ENCODE peak calls at places on chromosomes 11 and 22, in four cellular contexts. E is H1, S is GM12891, L is GM12878. R is an unnamed sample.

GRCh38 chr11:61728940-61729219 is 23.6 kb upstream of the MYRF start:
- DNase-seq in L (no peak), E (no peak), S (no peak), R (no peak)

GRCh38 chr11:120540744-120541143 is 29.2 kb downstream of the GRIK4 start:
- DNase-seq in E (no peak), L (no peak), S (no peak), R (no peak)

GRCh38 chr11:433111-433510 is 8.7 kb downstream of the ANO9 start:
- DNase-seq in L (no peak), E (no peak), S (no peak), R (no peak)

GRCh38 chr11:33716236-33716635 is 15.6 kb upstream of the C11orf91 start:
- DNase-seq in E (no peak), L (no peak), S (no peak), R (no peak)

GRCh38 chr11:1453611-1454386 is 32.8 kb downstream of the MOB2 start:
- DNase-seq in S (peak), L (peak), E (peak), R (peak)

GRCh38 chr11:30774451-30774850 is 188.3 kb upstream of the MPPED2 start:
- DNase-seq in S (no peak), E (no peak), L (no peak), R (no peak)

GRCh38 chr22:45977003-45977395 is at the start of gene WNT7B:
- DNase-seq in E (no peak), L (no peak), S (no peak), R (no peak)

GRCh38 chr22:20401376-20402020 is 7.5 kb downstream of the ZNF74 start:
- DNase-seq in E (no peak), S (no peak), L (no peak), R (no peak)

GRCh38 chr11:35088676-35089075 is 50.3 kb upstream of the CD44 start:
- DNase-seq in L (no peak), S (no peak), E (no peak), R (no peak)

GRCh38 chr11:89495951-89496350 is 4.8 kb upstream of the NOX4 start:
- DNase-seq in S (no peak), E (no peak), L (no peak), R (no peak)

GRCh38 chr11:1837171-1838076 is 1.4 kb upstream of the TNNI2 start:
- DNase-seq in E (peak), L (no peak), S (peak), R (peak)

GRCh38 chr11:45450189-45450588 is 164.0 kb upstream of the SYT13 start:
- DNase-seq in E (no peak), S (no peak), L (no peak), R (no peak)

GRCh38 chr11:75022759-75023396 is 34.1 kb downstream of the NEU3 start:
- DNase-seq in S (peak), L (peak), E (peak), R (peak)

GRCh38 chr11:72222907-72223614 is 1.5 kb upstream of the INPPL1 start:
- DNase-seq in L (peak), S (peak), E (peak), R (peak)
- TF ChIP-seq POLR2AphosphoS5 in L (no peak), S (no peak), E (no peak), R (no peak)

DNA sequence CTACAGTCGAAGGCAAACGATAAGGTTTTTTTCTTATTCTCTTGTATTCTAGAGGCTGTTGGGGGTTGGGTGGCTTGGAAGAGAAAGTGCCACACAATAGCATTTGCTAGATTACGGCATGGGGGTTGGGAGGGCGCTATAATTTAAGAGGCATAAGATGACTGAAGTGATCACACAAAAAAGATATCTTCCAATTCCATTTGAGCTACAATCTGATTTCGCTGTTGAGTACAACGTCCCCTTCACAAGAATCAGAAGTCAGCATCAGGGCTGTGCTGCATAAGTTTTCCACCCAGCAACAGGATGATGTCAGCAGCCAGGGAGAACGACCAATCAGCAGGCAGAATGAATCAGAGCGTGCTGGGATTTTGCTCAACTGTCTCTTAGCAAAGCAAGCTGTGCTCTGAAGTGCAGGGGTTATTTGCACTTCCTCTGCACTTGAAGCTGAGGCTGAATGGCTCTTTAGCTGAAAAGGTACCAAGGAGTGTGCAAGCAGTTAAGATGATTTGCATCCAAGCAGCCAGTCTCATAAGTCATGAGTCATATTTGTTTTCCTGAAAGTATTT is 23.2 kb upstream of the SESN3 start:
- DNase-seq in L (peak), S (peak), E (no peak), R (peak)
- TF ChIP-seq POLR2A in L (peak), S (peak), E (peak), R (peak)

DNA sequence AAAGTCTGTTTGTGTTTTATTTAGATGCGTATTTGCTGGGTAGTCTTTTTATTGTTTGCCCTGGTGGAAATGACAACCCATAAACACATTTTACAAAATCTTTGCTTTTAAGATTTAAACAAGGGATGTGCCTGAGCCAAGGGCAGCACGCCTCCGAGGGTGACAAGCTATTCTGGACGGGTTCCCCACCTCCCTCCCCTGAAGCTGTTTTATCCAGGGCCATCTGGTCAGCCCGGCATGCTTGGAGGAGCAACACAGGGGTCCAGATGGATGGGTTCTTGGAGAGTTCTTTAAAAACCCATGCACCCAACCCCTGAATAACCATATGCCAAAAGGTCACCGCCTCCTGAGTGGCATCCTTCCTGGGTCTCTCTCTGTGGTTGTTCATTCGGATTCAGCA is 408.9 kb downstream of the OPCML start:
- DNase-seq in E (no peak), L (no peak), S (no peak), R (no peak)
- TF ChIP-seq TAF1 in E (no peak), L (no peak), S (no peak), R (no peak)

GRCh38 chr22:29154364-29155048 is 51.2 kb upstream of the EMID1 start:
- DNase-seq in S (peak), E (peak), L (no peak), R (peak)
- TF ChIP-seq POLR2AphosphoS5 in S (no peak), E (no peak), L (no peak), R (no peak)

GRCh38 chr11:77073328-77074001 is 6.7 kb downstream of the CAPN5 start:
- DNase-seq in L (no peak), E (no peak), S (no peak), R (peak)

GRCh38 chr11:77074626-77075221 is 8.0 kb downstream of the CAPN5 start:
- DNase-seq in L (no peak), E (no peak), S (no peak), R (no peak)

GRCh38 chr11:77072851-77073327 is 6.1 kb downstream of the CAPN5 start:
- DNase-seq in E (no peak), L (no peak), S (no peak), R (peak)

GRCh38 chr11:77075425-77075905 is 8.7 kb downstream of the CAPN5 start:
- DNase-seq in L (no peak), E (no peak), S (no peak), R (no peak)

DNA sequence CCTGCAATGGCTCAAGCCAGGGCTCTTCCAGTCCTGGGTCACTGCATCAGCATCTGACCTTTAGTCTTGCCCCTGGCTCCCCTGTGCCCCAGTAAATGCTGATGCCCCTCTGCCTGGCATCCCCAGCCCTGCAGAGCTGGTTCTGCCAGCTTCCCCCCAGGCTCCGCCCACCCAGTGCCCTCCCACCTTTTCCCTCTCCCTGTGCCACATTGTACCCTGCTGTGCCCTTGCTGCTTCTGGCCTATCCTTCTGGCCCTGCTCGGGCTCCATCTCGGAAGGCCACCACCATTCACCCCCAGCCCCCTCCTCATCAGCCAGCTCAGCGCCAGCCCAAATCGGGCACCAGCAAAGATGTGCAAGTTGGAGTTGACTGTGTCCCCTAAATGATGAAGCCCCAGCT is 7.4 kb downstream of the CAPN5 start:
- DNase-seq in S (no peak), L (no peak), E (no peak), R (no peak)
- TF ChIP-seq POLR2A in S (no peak), L (no peak), E (no peak), R (no peak)

DNA sequence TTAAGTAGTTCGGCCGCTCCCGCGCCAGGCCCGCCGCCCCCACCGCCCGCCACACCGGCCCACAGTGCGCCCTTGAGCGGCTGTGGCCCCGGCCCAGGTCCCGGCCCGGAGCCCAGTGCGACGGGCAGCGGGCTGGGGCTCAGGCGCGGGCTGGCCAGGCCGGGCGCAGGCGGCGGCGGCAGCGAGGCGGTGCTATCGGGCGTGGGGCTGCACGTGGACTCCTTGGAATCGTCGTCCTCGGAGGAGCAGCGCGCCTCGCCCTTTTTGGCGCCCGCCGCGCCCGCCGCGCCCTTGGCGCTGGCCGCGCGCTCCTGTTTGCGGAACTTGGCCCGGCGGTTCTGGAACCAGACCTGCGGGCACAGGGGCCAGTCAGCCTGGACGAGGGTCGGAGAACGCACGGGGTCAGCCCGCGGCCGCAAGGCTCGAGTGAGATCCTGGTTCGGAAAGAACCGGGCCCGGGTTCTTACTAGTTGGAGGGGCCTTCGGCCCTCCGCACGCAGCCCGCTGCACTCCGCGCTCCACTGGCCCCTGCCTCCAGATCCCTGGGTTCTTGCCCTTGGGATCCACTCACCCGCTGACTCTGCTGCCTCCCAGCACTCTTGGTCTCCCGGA is 4.0 kb downstream of the PHOX2A start:
- DNase-seq in L (no peak), S (no peak), E (no peak), R (no peak)
- TF ChIP-seq TAF1 in L (no peak), S (no peak), E (no peak), R (no peak)

R was measured in GM12892.